ENCODE peak calls at places on chromosomes 5 and 9, in nine cellular contexts. One of them, this sample, is unnamed.

GRCh38 chr5:10536511-10536910 is 27.4 kb upstream of the ANKRD33B start:
- DNase-seq in NCI-H510A: no peak
- DNase-seq in NCI-H1092 treated with DMSO at 0.1 percent for 48 hours: no peak
- DNase-seq in NCI-H1048: no peak
- DNase-seq in NCI-H82: no peak
- DNase-seq in neural progenitor cell: no peak
- DNase-seq in stimulated activated naive B cell treated with anti-CD40 and anti-IgM and Interleukin-4, amounts not matched to agents 10 μg/mL and 1 μg/mL and 100 μg/mL, for 72 hours: no peak
- DNase-seq in H1: no peak
- DNase-seq in GM20000: no peak
- DNase-seq in this sample: no peak

GRCh38 chr9:71806916-71807315 is 38.6 kb upstream of the CEMIP2 start:
- DNase-seq in NCI-H510A: peak
- DNase-seq in NCI-H1092 treated with DMSO at 0.1 percent for 48 hours: peak
- DNase-seq in NCI-H1048: peak
- DNase-seq in NCI-H82: peak
- DNase-seq in neural progenitor cell: peak
- DNase-seq in stimulated activated naive B cell treated with anti-CD40 and anti-IgM and Interleukin-4, amounts not matched to agents 10 μg/mL and 1 μg/mL and 100 μg/mL, for 72 hours: peak
- DNase-seq in H1: peak
- DNase-seq in GM20000: peak
- DNase-seq in this sample: peak

GRCh38 chr9:18720691-18721090 is 246.7 kb downstream of the ADAMTSL1 start:
- DNase-seq in NCI-H510A: no peak
- DNase-seq in NCI-H1092 treated with DMSO at 0.1 percent for 48 hours: no peak
- DNase-seq in NCI-H1048: no peak
- DNase-seq in NCI-H82: no peak
- DNase-seq in neural progenitor cell: no peak
- DNase-seq in stimulated activated naive B cell treated with anti-CD40 and anti-IgM and Interleukin-4, amounts not matched to agents 10 μg/mL and 1 μg/mL and 100 μg/mL, for 72 hours: no peak
- DNase-seq in H1: no peak
- DNase-seq in GM20000: no peak
- DNase-seq in this sample: no peak

GRCh38 chr9:19085295-19085694 is 17.4 kb downstream of the HAUS6 start:
- DNase-seq in NCI-H510A: no peak
- DNase-seq in NCI-H1092 treated with DMSO at 0.1 percent for 48 hours: peak
- DNase-seq in NCI-H1048: no peak
- DNase-seq in NCI-H82: peak
- DNase-seq in neural progenitor cell: peak
- DNase-seq in stimulated activated naive B cell treated with anti-CD40 and anti-IgM and Interleukin-4, amounts not matched to agents 10 μg/mL and 1 μg/mL and 100 μg/mL, for 72 hours: no peak
- DNase-seq in H1: no peak
- DNase-seq in GM20000: peak
- DNase-seq in this sample: no peak

GRCh38 chr9:77810637-77811119 is 162.6 kb upstream of the GNA14 start:
- DNase-seq in NCI-H510A: no peak
- DNase-seq in NCI-H1092 treated with DMSO at 0.1 percent for 48 hours: no peak
- DNase-seq in NCI-H1048: no peak
- DNase-seq in NCI-H82: no peak
- DNase-seq in neural progenitor cell: no peak
- DNase-seq in stimulated activated naive B cell treated with anti-CD40 and anti-IgM and Interleukin-4, amounts not matched to agents 10 μg/mL and 1 μg/mL and 100 μg/mL, for 72 hours: no peak
- DNase-seq in H1: no peak
- DNase-seq in GM20000: no peak
- DNase-seq in this sample: no peak

GRCh38 chr5:50888754-50889153 is 222.3 kb downstream of the PARP8 start:
- DNase-seq in NCI-H510A: no peak
- DNase-seq in NCI-H1092 treated with DMSO at 0.1 percent for 48 hours: no peak
- DNase-seq in NCI-H1048: no peak
- DNase-seq in NCI-H82: no peak
- DNase-seq in neural progenitor cell: no peak
- DNase-seq in stimulated activated naive B cell treated with anti-CD40 and anti-IgM and Interleukin-4, amounts not matched to agents 10 μg/mL and 1 μg/mL and 100 μg/mL, for 72 hours: no peak
- DNase-seq in H1: no peak
- DNase-seq in GM20000: no peak
- DNase-seq in this sample: no peak

GRCh38 chr5:105877592-105877991 is 1793.1 kb downstream of the EFNA5 start:
- DNase-seq in NCI-H510A: no peak
- DNase-seq in NCI-H1092 treated with DMSO at 0.1 percent for 48 hours: no peak
- DNase-seq in NCI-H1048: no peak
- DNase-seq in NCI-H82: no peak
- DNase-seq in neural progenitor cell: no peak
- DNase-seq in stimulated activated naive B cell treated with anti-CD40 and anti-IgM and Interleukin-4, amounts not matched to agents 10 μg/mL and 1 μg/mL and 100 μg/mL, for 72 hours: no peak
- DNase-seq in H1: no peak
- DNase-seq in GM20000: no peak
- DNase-seq in this sample: no peak

GRCh38 chr9:133973111-133973790 is 18.9 kb downstream of the VAV2 start:
- DNase-seq in NCI-H510A: no peak
- DNase-seq in NCI-H1092 treated with DMSO at 0.1 percent for 48 hours: no peak
- DNase-seq in NCI-H1048: no peak
- DNase-seq in NCI-H82: no peak
- DNase-seq in neural progenitor cell: no peak
- DNase-seq in stimulated activated naive B cell treated with anti-CD40 and anti-IgM and Interleukin-4, amounts not matched to agents 10 μg/mL and 1 μg/mL and 100 μg/mL, for 72 hours: no peak
- DNase-seq in H1: no peak
- DNase-seq in GM20000: no peak
- DNase-seq in this sample: no peak

GRCh38 chr5:2684606-2685005 is 66.9 kb downstream of the IRX2 start:
- DNase-seq in NCI-H510A: no peak
- DNase-seq in NCI-H1092 treated with DMSO at 0.1 percent for 48 hours: no peak
- DNase-seq in NCI-H1048: no peak
- DNase-seq in NCI-H82: no peak
- DNase-seq in neural progenitor cell: no peak
- DNase-seq in stimulated activated naive B cell treated with anti-CD40 and anti-IgM and Interleukin-4, amounts not matched to agents 10 μg/mL and 1 μg/mL and 100 μg/mL, for 72 hours: no peak
- DNase-seq in H1: no peak
- DNase-seq in GM20000: no peak
- DNase-seq in this sample: no peak